ENCODE peak calls at places on chromosomes 12 and 14, in nine cellular contexts. B, Q, D, W, I, X, N, Z and O are unnamed samples.

GRCh38 chr12:80912906-80913769 is 24.6 kb downstream of the LIN7A start:
- DNase-seq in B (no peak), Q (no peak), D (no peak), W (no peak), I (no peak), X (no peak), N (no peak), Z (no peak), O (no peak)

GRCh38 chr12:47112679-47113078 is 32.9 kb upstream of the AMIGO2 start:
- DNase-seq in B (no peak), Q (no peak), D (no peak), W (no peak), I (no peak), X (no peak), N (no peak), Z (no peak), O (no peak)

GRCh38 chr12:119869720-119870119 is 7.4 kb downstream of the CIT start:
- DNase-seq in B (no peak), Q (no peak), D (no peak), W (no peak), I (no peak), X (no peak), N (no peak), Z (no peak), O (no peak)

GRCh38 chr12:84508325-84508861 is 404.2 kb downstream of the SLC6A15 start:
- DNase-seq in B (no peak), Q (no peak), D (no peak), W (peak; percentile 3), I (no peak), X (peak; percentile 42), N (no peak), Z (no peak), O (no peak)

GRCh38 chr12:86826051-86826450 is 569.9 kb upstream of the MGAT4C start:
- DNase-seq in B (no peak), Q (no peak), D (no peak), W (no peak), I (no peak), X (no peak), N (no peak), Z (no peak), O (no peak)

GRCh38 chr12:7099290-7099996 is 7.2 kb upstream of the C1R start:
- DNase-seq in B (no peak), Q (no peak), D (no peak), W (no peak), I (no peak), X (no peak), N (peak; percentile 34), Z (no peak), O (no peak)

GRCh38 chr12:76916170-76916540 is 37.3 kb upstream of the CSRP2 start:
- DNase-seq in B (no peak), Q (no peak), D (no peak), W (no peak), I (no peak), X (no peak), N (no peak), Z (no peak), O (no peak)

GRCh38 chr14:61476737-61477410 is 155.5 kb downstream of the PRKCH start:
- DNase-seq in B (no peak), Q (peak; percentile 91), D (no peak), W (no peak), I (no peak), X (peak; percentile 45), N (no peak), Z (no peak), O (peak; percentile 82)

GRCh38 chr12:26546535-26547314 is 286.3 kb downstream of the ITPR2 start:
- DNase-seq in B (no peak), Q (no peak), D (no peak), W (no peak), I (no peak), X (no peak), N (no peak), Z (no peak), O (no peak)

GRCh38 chr12:32666510-32666909 is 12.6 kb upstream of the DNM1L start:
- DNase-seq in B (no peak), Q (no peak), D (no peak), W (no peak), I (no peak), X (no peak), N (no peak), Z (no peak), O (no peak)

GRCh38 chr12:22626429-22626828 is 1.5 kb downstream of the ETNK1 start:
- DNase-seq in B (no peak), Q (peak; percentile 21), D (no peak), W (no peak), I (no peak), X (no peak), N (no peak), Z (peak; percentile 4), O (no peak)

GRCh38 chr14:58108717-58109116 is 43.3 kb downstream of the ARMH4 start:
- DNase-seq in B (no peak), Q (no peak), D (no peak), W (no peak), I (no peak), X (no peak), N (no peak), Z (no peak), O (no peak)

GRCh38 chr12:123471374-123472068 is 13.6 kb downstream of the SNRNP35 start:
- DNase-seq in B (no peak), Q (no peak), D (no peak), W (peak; percentile 68), I (peak; percentile 45), X (no peak), N (no peak), Z (no peak), O (no peak)

GRCh38 chr14:68042591-68043210 is 223.1 kb downstream of the RAD51B start:
- DNase-seq in B (no peak), Q (no peak), D (no peak), W (peak; percentile 7), I (no peak), X (no peak), N (no peak), Z (no peak), O (no peak)

GRCh38 chr14:58272589-58273372 is 25.6 kb upstream of the ARID4A start:
- DNase-seq in B (no peak), Q (no peak), D (no peak), W (peak; percentile 45), I (no peak), X (no peak), N (no peak), Z (no peak), O (no peak)

DNA sequence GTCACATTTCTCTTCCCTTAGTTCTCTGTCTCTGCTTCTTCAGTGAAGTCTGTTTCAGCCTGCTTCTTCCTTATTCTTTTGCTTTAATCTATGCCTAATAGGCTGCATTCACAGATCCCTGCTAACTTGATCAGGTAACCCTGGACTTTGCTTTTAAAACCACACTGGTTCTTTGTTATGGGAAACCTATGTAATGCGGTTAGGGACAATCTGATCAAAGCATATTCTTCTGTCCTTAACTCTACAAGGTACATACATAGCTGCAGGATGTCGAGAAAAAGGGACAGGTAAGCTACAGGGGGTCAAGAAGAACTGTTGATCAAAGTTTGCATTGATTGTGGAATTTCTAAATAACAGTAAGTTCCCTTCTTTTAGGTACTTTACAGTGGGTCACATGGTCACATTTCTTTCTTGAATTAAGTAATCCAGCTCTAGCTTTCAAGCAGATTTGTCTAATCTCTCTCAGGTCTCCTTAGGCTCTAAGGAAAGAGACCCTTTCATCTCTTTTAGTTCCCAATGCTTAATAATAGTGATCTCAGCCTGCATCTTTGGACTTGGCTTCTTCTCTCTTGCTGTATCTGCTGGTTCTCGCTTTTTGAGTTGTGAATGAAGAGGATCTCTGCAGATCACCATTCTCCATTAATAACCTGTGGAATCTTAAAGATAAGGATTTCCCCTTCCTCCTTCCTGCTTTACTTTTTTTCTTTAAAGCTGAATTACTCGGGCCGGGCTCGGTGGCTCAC is 3.8 kb downstream of the COPZ1 start:
- DNase-seq in B (no peak), Q (no peak), D (no peak), W (no peak), I (no peak), X (no peak), N (no peak), Z (peak; percentile 22), O (no peak)
- H3K4me3 ChIP-seq in B (no peak overlapping the region), Q (no peak overlapping the region), D (no peak overlapping the region), W (no peak overlapping the region), I (no peak overlapping the region), X (no peak overlapping the region), N (no peak overlapping the region), Z (no peak overlapping the region), O (no peak overlapping the region)

GRCh38 chr12:89650239-89650638 is 58.4 kb downstream of the ATP2B1 start:
- DNase-seq in B (no peak), Q (no peak), D (no peak), W (no peak), I (no peak), X (no peak), N (no peak), Z (no peak), O (no peak)

GRCh38 chr12:89651192-89651591 is 57.4 kb downstream of the ATP2B1 start:
- DNase-seq in B (no peak), Q (no peak), D (no peak), W (no peak), I (no peak), X (no peak), N (no peak), Z (no peak), O (no peak)

GRCh38 chr12:89649139-89649538 is 59.5 kb downstream of the ATP2B1 start:
- DNase-seq in B (no peak), Q (no peak), D (no peak), W (no peak), I (no peak), X (no peak), N (no peak), Z (no peak), O (no peak)

GRCh38 chr12:89648211-89648930 is 60.3 kb downstream of the ATP2B1 start:
- DNase-seq in B (no peak), Q (no peak), D (no peak), W (peak; percentile 79), I (no peak), X (no peak), N (no peak), Z (peak; percentile 46), O (no peak)

DNA sequence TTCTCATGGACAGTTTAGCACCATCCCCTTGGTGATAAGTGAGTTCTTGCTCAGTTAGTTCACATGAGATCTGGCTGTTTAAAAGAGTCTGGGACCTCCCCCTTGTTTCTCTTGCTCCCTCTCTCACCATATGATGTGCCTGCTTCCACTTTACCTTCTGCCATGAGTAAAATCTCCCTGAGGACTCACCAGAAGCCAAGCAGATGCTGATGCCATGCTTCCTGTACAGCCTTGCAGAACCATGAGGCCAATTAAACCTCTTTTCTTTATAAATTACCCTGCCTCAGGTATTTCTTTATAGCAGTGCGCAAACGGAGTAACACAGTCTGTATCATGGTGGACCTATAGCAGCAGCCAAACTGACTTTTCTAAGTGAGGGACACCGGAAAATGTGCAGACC is 58.8 kb downstream of the ATP2B1 start:
- DNase-seq in B (no peak), Q (no peak), D (no peak), W (no peak), I (no peak), X (no peak), N (no peak), Z (no peak), O (no peak)
- H3K4me3 ChIP-seq in B (no peak overlapping the region), Q (no peak overlapping the region), D (no peak overlapping the region), W (no peak overlapping the region), I (no peak overlapping the region), X (no peak overlapping the region), N (no peak overlapping the region), Z (no peak overlapping the region), O (no peak overlapping the region)

GRCh38 chr14:32897724-32898064 is 41.0 kb upstream of the NPAS3 start:
- DNase-seq in B (no peak), Q (no peak), D (no peak), W (no peak), I (no peak), X (peak; percentile 17), N (no peak), Z (no peak), O (no peak)
- H3K4me3 ChIP-seq in B (no peak overlapping the region), Q (no peak overlapping the region), D (no peak overlapping the region), W (no peak overlapping the region), I (peak overlapping the region; percentile 60), X (no peak overlapping the region), N (peak overlapping the region; percentile 46), Z (no peak overlapping the region), O (peak overlapping the region; percentile 50)

GRCh38 chr14:96040836-96041371 is 1.7 kb downstream of the C14orf132 start:
- DNase-seq in B (no peak), Q (no peak), D (no peak), W (no peak), I (no peak), X (no peak), N (no peak), Z (no peak), O (no peak)
- H3K4me3 ChIP-seq in B (no peak overlapping the region), Q (no peak overlapping the region), D (no peak overlapping the region), W (no peak overlapping the region), I (no peak overlapping the region), X (no peak overlapping the region), N (peak overlapping the region; percentile 84), Z (no peak overlapping the region), O (no peak overlapping the region)